ENCODE peak calls at places on chromosome 3, in five cellular contexts. Z, G, K, W and H are unnamed samples.

GRCh38 chr3:13262493-13263211 is 157.5 kb downstream of the NUP210 start:
- DNase-seq in K (no peak), W (no peak), Z (no peak), G (no peak), H (no peak)

GRCh38 chr3:57421336-57421735 is 122.8 kb downstream of the DNAH12 start:
- DNase-seq in G (no peak), W (no peak), K (no peak), Z (no peak), H (no peak)

GRCh38 chr3:39106281-39107055 is 959 bp downstream of the GORASP1 start:
- DNase-seq in W (no peak), K (no peak), Z (no peak), G (peak; percentile 15), H (no peak)

GRCh38 chr3:115100806-115101205 is 46.3 kb downstream of the ZBTB20 start:
- DNase-seq in W (no peak), G (no peak), Z (no peak), K (no peak), H (no peak)

GRCh38 chr3:66816110-66816761 is 181.9 kb upstream of the KBTBD8 start:
- DNase-seq in W (peak; percentile 55), G (peak; percentile 54), K (peak; percentile 42), Z (no peak), H (no peak)

GRCh38 chr3:190562866-190563525 is 49.1 kb downstream of the IL1RAP start:
- DNase-seq in W (no peak), Z (no peak), K (peak; percentile 3), G (no peak), H (no peak)

GRCh38 chr3:106814231-106814630 is 563.0 kb upstream of the CCDC54 start:
- DNase-seq in G (no peak), K (no peak), W (no peak), Z (no peak), H (peak; percentile 68)

GRCh38 chr3:23206371-23206770 is 3.2 kb downstream of the UBE2E2 start:
- DNase-seq in G (no peak), Z (no peak), W (no peak), K (no peak), H (no peak)

GRCh38 chr3:178231645-178232044 is 304.6 kb upstream of the KCNMB2 start:
- DNase-seq in W (no peak), Z (no peak), K (no peak), G (no peak), H (no peak)

GRCh38 chr3:183438749-183439148 is 10.3 kb upstream of the MCF2L2 start:
- DNase-seq in K (no peak), W (no peak), G (no peak), Z (no peak), H (no peak)

GRCh38 chr3:17157713-17158112 is 273.0 kb downstream of the PLCL2 start:
- DNase-seq in G (no peak), W (no peak), Z (no peak), K (no peak), H (no peak)

GRCh38 chr3:60277376-60277800 is 973.9 kb downstream of the FHIT start:
- DNase-seq in G (no peak), K (no peak), W (no peak), Z (no peak), H (no peak)

GRCh38 chr3:33250712-33251111 is 26.5 kb upstream of the FBXL2 start:
- DNase-seq in G (no peak), W (no peak), K (no peak), Z (no peak), H (no peak)

GRCh38 chr3:37986479-37987314 is 3.9 kb upstream of the VILL start:
- DNase-seq in K (no peak), Z (no peak), G (peak; percentile 87), W (peak; percentile 89), H (no peak)

GRCh38 chr3:128133273-128133883 is 9.8 kb upstream of the RUVBL1 start:
- DNase-seq in Z (peak; percentile 40), G (peak; percentile 70), W (no peak), K (peak; percentile 36), H (no peak)

GRCh38 chr3:161766301-161766700 is 269.7 kb downstream of the OTOL1 start:
- DNase-seq in Z (no peak), K (no peak), G (no peak), W (no peak), H (no peak)